ENCODE peak calls at places on chromosomes 1 and 21, in eight cellular contexts. V is mesendoderm, D is A172, C is mucosa of gallbladder, L is left colon, X is amniotic stem cell, G is T-helper 1 cell, K is nephron progenitor cell. N is an unnamed sample.

GRCh38 chr1:31663622-31664452 is 19.2 kb upstream of the PEF1 start:
- DNase-seq in L (peak; percentile 68), X (no peak), C (peak; percentile 45), K (peak; percentile 88), V (peak; percentile 65), G (peak; percentile 33), D (no peak), N (peak; percentile 70)

GRCh38 chr1:67647036-67647798 is 37.8 kb upstream of the GADD45A start:
- DNase-seq in L (no peak), K (no peak), D (peak; percentile 81), X (no peak), G (no peak), C (peak; percentile 66), V (peak; percentile 26), N (peak; percentile 33)

GRCh38 chr1:90434460-90434859 is 282.6 kb downstream of the BARHL2 start:
- DNase-seq in C (no peak), L (no peak), G (no peak), D (no peak), K (no peak), X (no peak), V (peak; percentile 33), N (no peak)

GRCh38 chr21:14762734-14763694 is 216.9 kb upstream of the SAMSN1 start:
- DNase-seq in K (no peak), L (no peak), V (no peak), G (no peak), C (no peak), X (no peak), D (no peak), N (no peak)

GRCh38 chr1:179351281-179351680 is 14.5 kb upstream of the AXDND1 start:
- DNase-seq in X (no peak), L (no peak), K (no peak), V (no peak), D (no peak), G (no peak), C (no peak), N (no peak)

GRCh38 chr1:226660410-226661182 is 78.5 kb downstream of the ITPKB start:
- DNase-seq in L (no peak), D (no peak), C (no peak), V (no peak), K (no peak), G (no peak), X (no peak), N (no peak)

GRCh38 chr1:24289937-24290595 is 29.1 kb upstream of the GRHL3 start:
- DNase-seq in X (no peak), C (peak; percentile 87), D (peak; percentile 90), K (no peak), V (no peak), G (no peak), L (peak; percentile 83), N (peak; percentile 81)

GRCh38 chr1:246608616-246609376 is 42.5 kb downstream of the CNST start:
- DNase-seq in K (no peak), G (no peak), C (peak; percentile 88), L (peak; percentile 71), X (peak; percentile 27), D (peak; percentile 98), V (peak; percentile 76), N (peak; percentile 59)

GRCh38 chr1:171913385-171913784 is 72.1 kb downstream of the DNM3 start:
- DNase-seq in X (no peak), K (no peak), L (peak; percentile 28), V (no peak), D (peak; percentile 67), G (no peak), C (peak; percentile 55), N (peak; percentile 28)

GRCh38 chr1:91400133-91400725 is 4.4 kb downstream of the HFM1 start:
- DNase-seq in X (no peak), G (no peak), L (no peak), D (no peak), C (no peak), V (peak; percentile 54), K (no peak), N (no peak)

GRCh38 chr1:57422271-57423134 is 1.4 kb downstream of the DAB1 start:
- DNase-seq in X (no peak), L (no peak), K (peak; percentile 66), D (no peak), C (no peak), V (peak; percentile 86), G (no peak), N (peak; percentile 56)

GRCh38 chr1:85276290-85277026 is at the start of gene BCL10:
- DNase-seq in X (peak; percentile 98), D (peak; percentile 95), L (peak; percentile 99), K (peak; percentile 96), G (peak; percentile 95), C (peak; percentile 99), V (peak; percentile 99), N (peak; percentile 98)

GRCh38 chr1:59678065-59678808 is 136.5 kb upstream of the HOOK1 start:
- DNase-seq in L (no peak), G (no peak), D (no peak), C (no peak), V (peak; percentile 68), K (no peak), X (no peak), N (no peak)

GRCh38 chr1:183804382-183804781 is 538 bp upstream of the RGL1 start:
- DNase-seq in G (no peak), L (no peak), K (no peak), C (no peak), V (peak; percentile 51), X (no peak), D (no peak), N (no peak)

GRCh38 chr1:60922304-60922703 is 160.1 kb upstream of the NFIA start:
- DNase-seq in D (no peak), G (no peak), X (no peak), C (peak; percentile 49), L (no peak), K (no peak), V (no peak), N (peak; percentile 19)

GRCh38 chr1:238272145-238272544 is 381.4 kb upstream of the ZP4 start:
- DNase-seq in V (no peak), K (no peak), D (no peak), X (no peak), L (no peak), G (no peak), C (no peak), N (no peak)

GRCh38 chr1:158527190-158527815 is 26.9 kb downstream of the OR6Y1 start:
- DNase-seq in L (no peak), D (peak; percentile 27), X (no peak), G (no peak), K (no peak), C (no peak), V (peak; percentile 64), N (no peak)

GRCh38 chr1:73463848-73464247 is 734.1 kb downstream of the LRRIQ3 start:
- DNase-seq in L (no peak), X (no peak), G (no peak), C (no peak), V (peak; percentile 6), D (no peak), K (no peak), N (no peak)

GRCh38 chr1:245881767-245882391 is 625.2 kb downstream of the SMYD3 start:
- DNase-seq in C (no peak), L (no peak), X (no peak), V (no peak), G (no peak), D (no peak), K (no peak), N (no peak)

GRCh38 chr21:36583591-36583990 is 103.7 kb upstream of the CLDN14 start:
- DNase-seq in D (no peak), L (no peak), X (no peak), K (no peak), V (no peak), C (no peak), G (no peak), N (no peak)

GRCh38 chr1:91080650-91081049 is 58.8 kb upstream of the ZNF644 start:
- DNase-seq in V (no peak), K (no peak), G (no peak), X (no peak), L (no peak), D (peak; percentile 69), C (no peak), N (no peak)

GRCh38 chr1:201535046-201535777 is 3.7 kb upstream of the NAV1 start:
- DNase-seq in C (no peak), G (no peak), V (no peak), X (no peak), K (no peak), L (no peak), D (peak; percentile 90), N (no peak)

GRCh38 chr1:19731311-19731821 is 66.7 kb downstream of the HTR6 start:
- DNase-seq in V (no peak), K (no peak), C (no peak), L (no peak), D (no peak), X (no peak), G (no peak), N (no peak)

GRCh38 chr21:33640697-33641338 is 723 bp downstream of the CRYZL1 start:
- DNase-seq in D (peak; percentile 35), G (no peak), V (peak; percentile 47), K (no peak), C (no peak), L (peak; percentile 42), X (no peak), N (no peak)

GRCh38 chr1:154609398-154610380 is 1.7 kb upstream of the ADAR start:
- DNase-seq in G (no peak), K (no peak), C (no peak), D (peak; percentile 52), L (peak; percentile 18), V (peak; percentile 86), X (no peak), N (no peak)

GRCh38 chr1:204889681-204890373 is 19.2 kb downstream of the NFASC start:
- DNase-seq in K (no peak), G (no peak), X (no peak), L (no peak), D (no peak), V (no peak), C (no peak), N (no peak)

GRCh38 chr1:230280906-230281413 is 145.2 kb downstream of the PGBD5 start:
- DNase-seq in L (no peak), C (no peak), D (no peak), K (no peak), G (no peak), X (no peak), V (no peak), N (peak; percentile 76)

GRCh38 chr1:174135200-174135599 is 24.1 kb upstream of the RABGAP1L start:
- DNase-seq in C (no peak), X (no peak), G (no peak), V (no peak), K (no peak), L (no peak), D (no peak), N (no peak)

GRCh38 chr1:66693856-66694255 is 58.4 kb upstream of the DYNLT5 start:
- DNase-seq in L (no peak), G (no peak), V (no peak), X (no peak), K (no peak), D (no peak), C (no peak), N (no peak)

GRCh38 chr1:9792156-9793042 is 31.4 kb downstream of the CLSTN1 start:
- DNase-seq in V (peak; percentile 83), G (no peak), L (no peak), C (no peak), K (peak; percentile 65), X (no peak), D (no peak), N (no peak)